ENCODE peak calls at places on chromosomes 5 and 9, in four cellular contexts. T is foreskin keratinocyte, X is left colon, G is sciatic nerve. S is an unnamed sample.

GRCh38 chr9:70398145-70398556 is 16.3 kb downstream of the KLF9 start:
- ATAC-seq in X (peak; percentile 96), G (peak; percentile 63), T (no peak), S (peak; percentile 86)

GRCh38 chr5:53038196-53038847 is 49.2 kb downstream of the ITGA2 start:
- ATAC-seq in G (no peak), X (no peak), T (peak; percentile 56), S (no peak)

GRCh38 chr9:109232449-109232848 is 65.4 kb upstream of the FRRS1L start:
- ATAC-seq in T (peak; percentile 93), X (no peak), G (peak; percentile 34), S (no peak)

GRCh38 chr9:109939698-109940342 is 159.8 kb downstream of the PALM2AKAP2 start:
- ATAC-seq in T (no peak), X (no peak), G (no peak), S (no peak)

GRCh38 chr9:134068742-134069535 is 1.1 kb upstream of the BRD3 start:
- ATAC-seq in G (peak; percentile 3), X (no peak), T (peak; percentile 4), S (peak; percentile 3)

GRCh38 chr5:14594378-14595074 is 12.9 kb downstream of the OTULINL start:
- ATAC-seq in T (no peak), G (no peak), X (no peak), S (peak; percentile 36)

GRCh38 chr5:146653560-146653959 is 137.6 kb upstream of the GPR151 start:
- ATAC-seq in G (no peak), T (no peak), X (no peak), S (no peak)

GRCh38 chr9:137435980-137436760 is 5.0 kb downstream of the ENTPD8 start:
- ATAC-seq in T (peak; percentile 61), G (peak; percentile 29), X (peak; percentile 65), S (no peak)

GRCh38 chr5:84251503-84251902 is 133.2 kb downstream of the EDIL3 start:
- ATAC-seq in G (no peak), T (no peak), X (no peak), S (no peak)

GRCh38 chr5:148376198-148376597 is 7.6 kb upstream of the FBXO38 start:
- ATAC-seq in G (no peak), T (no peak), X (no peak), S (no peak)

GRCh38 chr5:110288766-110289165 is 437.7 kb downstream of the TMEM232 start:
- ATAC-seq in G (no peak), T (no peak), X (no peak), S (no peak)

GRCh38 chr9:80948876-80949275 is 740.5 kb downstream of the TLE1 start:
- ATAC-seq in X (no peak), T (no peak), G (no peak), S (no peak)

GRCh38 chr9:37531699-37532098 is 44.5 kb downstream of the FBXO10 start:
- ATAC-seq in X (no peak), G (no peak), T (no peak), S (peak; percentile 65)

GRCh38 chr5:16135003-16135402 is 44.6 kb downstream of the MARCHF11 start:
- ATAC-seq in X (no peak), T (no peak), G (no peak), S (no peak)

GRCh38 chr5:143714629-143715028 is 97.3 kb upstream of the HMHB1 start:
- ATAC-seq in X (no peak), G (no peak), T (no peak), S (no peak)

GRCh38 chr9:37564114-37564513 is 12.1 kb downstream of the FBXO10 start:
- ATAC-seq in G (no peak), X (no peak), T (no peak), S (no peak)

GRCh38 chr5:162189719-162190118 is 122.1 kb downstream of the GABRG2 start:
- ATAC-seq in G (no peak), T (no peak), X (no peak), S (no peak)

GRCh38 chr9:121288874-121289553 is 21.1 kb downstream of the GSN start:
- ATAC-seq in G (peak; percentile 42), X (peak; percentile 55), T (peak; percentile 49), S (no peak)

GRCh38 chr5:32233696-32234447 is 59.8 kb upstream of the GOLPH3 start:
- ATAC-seq in X (peak; percentile 65), T (no peak), G (peak; percentile 90), S (no peak)

GRCh38 chr9:7489018-7489417 is 310.6 kb downstream of the DMAC1 start:
- ATAC-seq in G (peak; percentile 89), T (no peak), X (peak; percentile 70), S (no peak)

GRCh38 chr5:94908889-94909480 is 290.5 kb downstream of the SLF1 start:
- ATAC-seq in X (no peak), T (peak; percentile 72), G (peak; percentile 60), S (no peak)

GRCh38 chr5:50667079-50667652 is 729 bp downstream of the PARP8 start:
- ATAC-seq in T (peak; percentile 79), G (peak; percentile 71), X (peak; percentile 61), S (peak; percentile 59)

GRCh38 chr5:145803072-145803471 is 32.1 kb downstream of the PRELID2 start:
- ATAC-seq in G (no peak), X (peak; percentile 21), T (peak; percentile 55), S (no peak)

GRCh38 chr5:73513996-73514395 is 15.8 kb downstream of the BTF3 start:
- ATAC-seq in T (no peak), G (no peak), X (peak; percentile 91), S (no peak)

GRCh38 chr5:120463991-120464626 is at the start of gene PRR16:
- ATAC-seq in X (peak; percentile 83), G (peak; percentile 65), T (peak; percentile 82), S (peak; percentile 31)

GRCh38 chr5:61071565-61071964 is 90.7 kb downstream of the SMIM15 start:
- ATAC-seq in T (no peak), X (no peak), G (no peak), S (no peak)

GRCh38 chr5:32278403-32278802 is 34.3 kb downstream of the MTMR12 start:
- ATAC-seq in T (no peak), G (no peak), X (no peak), S (peak; percentile 64)

GRCh38 chr9:30411571-30411970 is 1972.9 kb upstream of the ACO1 start:
- ATAC-seq in G (no peak), T (no peak), X (no peak), S (no peak)

GRCh38 chr5:172872997-172873491 is 39.0 kb downstream of the ERGIC1 start:
- ATAC-seq in T (no peak), G (peak; percentile 27), X (peak; percentile 9), S (no peak)

GRCh38 chr9:73543727-73544126 is 392.1 kb downstream of the ANXA1 start:
- ATAC-seq in G (no peak), T (no peak), X (no peak), S (no peak)

GRCh38 chr5:6905423-6905822 is 192.2 kb downstream of the TENT4A start:
- ATAC-seq in X (no peak), G (peak; percentile 81), T (no peak), S (no peak)

GRCh38 chr5:180689071-180689694 is 39.8 kb upstream of the FLT4 start:
- ATAC-seq in T (no peak), G (no peak), X (no peak), S (peak; percentile 69)

GRCh38 chr5:124859027-124859426 is 112.6 kb upstream of the ZNF608 start:
- ATAC-seq in X (no peak), G (peak; percentile 86), T (no peak), S (no peak)

GRCh38 chr9:89435315-89435823 is 62.5 kb downstream of the SEMA4D start:
- ATAC-seq in T (peak; percentile 50), X (peak; percentile 85), G (no peak), S (no peak)

GRCh38 chr5:172683696-172684464 is 42.8 kb downstream of the NEURL1B start:
- ATAC-seq in X (no peak), T (peak; percentile 56), G (peak; percentile 58), S (peak; percentile 85)

GRCh38 chr9:92404031-92404430 is 347 bp downstream of the OGN start:
- ATAC-seq in T (no peak), X (no peak), G (no peak), S (no peak)

GRCh38 chr5:95734916-95735315 is 3.8 kb downstream of the RHOBTB3 start:
- ATAC-seq in X (peak; percentile 31), T (no peak), G (peak; percentile 65), S (no peak)

GRCh38 chr9:78439866-78440830 is 143.2 kb downstream of the PSAT1 start:
- ATAC-seq in T (no peak), X (no peak), G (no peak), S (no peak)

S was measured in activated T-helper 17 cell treated with anti-CD3 and anti-CD28 coated beads, Interleukin-2, amount 50 U/mL, for 72 hours.